ENCODE peak calls at places on chromosome 10, in five cellular contexts. One of them, this sample, is unnamed.

GRCh38 chr10:43208147-43209063 is 58.5 kb downstream of the RASGEF1A start:
- DNase-seq in cardiac muscle cell: no peak
- DNase-seq in IMR-90: no peak
- DNase-seq in AG04450: no peak
- DNase-seq in sigmoid colon: peak; percentile 60
- DNase-seq in this sample: no peak

GRCh38 chr10:14486777-14487510 is 156.2 kb upstream of the FRMD4A start:
- DNase-seq in cardiac muscle cell: no peak
- DNase-seq in IMR-90: peak; percentile 94
- DNase-seq in AG04450: peak; percentile 80
- DNase-seq in sigmoid colon: no peak
- DNase-seq in this sample: no peak

GRCh38 chr10:29326886-29327789 is 38.3 kb downstream of the LYZL1 start:
- DNase-seq in cardiac muscle cell: no peak
- DNase-seq in IMR-90: no peak
- DNase-seq in AG04450: no peak
- DNase-seq in sigmoid colon: no peak
- DNase-seq in this sample: no peak

GRCh38 chr10:34528320-34528719 is 286.8 kb downstream of the PARD3 start:
- DNase-seq in cardiac muscle cell: no peak
- DNase-seq in IMR-90: peak; percentile 93
- DNase-seq in AG04450: peak; percentile 81
- DNase-seq in sigmoid colon: no peak
- DNase-seq in this sample: peak; percentile 98

GRCh38 chr10:13816195-13816926 is 229.6 kb downstream of the PRPF18 start:
- DNase-seq in cardiac muscle cell: no peak
- DNase-seq in IMR-90: peak; percentile 95
- DNase-seq in AG04450: peak; percentile 90
- DNase-seq in sigmoid colon: peak; percentile 86
- DNase-seq in this sample: peak; percentile 97

GRCh38 chr10:86218160-86218559 is 148.4 kb downstream of the GRID1 start:
- DNase-seq in cardiac muscle cell: no peak
- DNase-seq in IMR-90: no peak
- DNase-seq in AG04450: no peak
- DNase-seq in sigmoid colon: no peak
- DNase-seq in this sample: no peak

GRCh38 chr10:94747838-94748237 is 14.6 kb upstream of the CYP2C19 start:
- DNase-seq in cardiac muscle cell: no peak
- DNase-seq in IMR-90: no peak
- DNase-seq in AG04450: no peak
- DNase-seq in sigmoid colon: no peak
- DNase-seq in this sample: no peak

GRCh38 chr10:9198611-9199010 is 1144.1 kb downstream of the GATA3 start:
- DNase-seq in cardiac muscle cell: no peak
- DNase-seq in IMR-90: peak; percentile 80
- DNase-seq in AG04450: peak; percentile 62
- DNase-seq in sigmoid colon: no peak
- DNase-seq in this sample: no peak

GRCh38 chr10:132258423-132258822 is 49.3 kb downstream of the STK32C start:
- DNase-seq in cardiac muscle cell: no peak
- DNase-seq in IMR-90: no peak
- DNase-seq in AG04450: no peak
- DNase-seq in sigmoid colon: no peak
- DNase-seq in this sample: no peak

GRCh38 chr10:53230651-53231050 is 458.1 kb upstream of the MBL2 start:
- DNase-seq in cardiac muscle cell: no peak
- DNase-seq in IMR-90: no peak
- DNase-seq in AG04450: no peak
- DNase-seq in sigmoid colon: no peak
- DNase-seq in this sample: no peak

GRCh38 chr10:114743552-114744231 is 77.9 kb upstream of the FHIP2A start:
- DNase-seq in cardiac muscle cell: no peak
- DNase-seq in IMR-90: no peak
- DNase-seq in AG04450: no peak
- DNase-seq in sigmoid colon: no peak
- DNase-seq in this sample: no peak

GRCh38 chr10:75540357-75541335 is 109.2 kb downstream of the LRMDA start:
- DNase-seq in cardiac muscle cell: no peak
- DNase-seq in IMR-90: no peak
- DNase-seq in AG04450: no peak
- DNase-seq in sigmoid colon: no peak
- DNase-seq in this sample: no peak
- TF ChIP-seq CTCF in cardiac muscle cell: no peak
- TF ChIP-seq CTCF in IMR-90: no peak
- TF ChIP-seq CTCF in AG04450: no peak
- TF ChIP-seq CTCF in sigmoid colon: no peak
- TF ChIP-seq CTCF in this sample: no peak

DNA sequence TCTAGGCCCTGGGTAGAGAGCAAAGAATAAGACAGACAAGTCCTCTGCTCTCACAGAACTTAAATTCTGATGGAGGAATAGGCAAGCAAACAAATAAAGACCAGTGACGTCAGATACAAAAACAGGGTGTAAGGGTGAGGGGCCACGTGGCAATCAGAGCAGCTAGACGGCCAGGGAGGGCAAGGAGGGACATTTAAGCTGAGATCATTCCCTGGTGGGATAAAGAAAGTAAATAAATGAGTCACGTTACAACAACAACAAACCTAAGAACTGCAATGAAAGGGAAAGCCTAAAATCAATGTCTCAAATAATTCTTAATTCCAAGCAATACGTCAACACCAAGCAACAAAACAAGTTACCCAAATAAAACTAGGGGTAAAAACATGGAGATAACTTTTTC is 21.8 kb downstream of the STN1 start:
- DNase-seq in cardiac muscle cell: no peak
- DNase-seq in IMR-90: peak; percentile 46
- DNase-seq in AG04450: no peak
- DNase-seq in sigmoid colon: no peak
- DNase-seq in this sample: no peak
- H3K4me3 ChIP-seq in cardiac muscle cell: no peak overlapping the region
- H3K4me3 ChIP-seq in IMR-90: no peak overlapping the region
- H3K4me3 ChIP-seq in AG04450: no peak overlapping the region
- H3K4me3 ChIP-seq in sigmoid colon: no peak overlapping the region
- H3K4me3 ChIP-seq in this sample: no peak overlapping the region

GRCh38 chr10:82377608-82378007 is 502.6 kb downstream of the NRG3 start:
- DNase-seq in cardiac muscle cell: peak; percentile 10
- DNase-seq in IMR-90: no peak
- DNase-seq in AG04450: no peak
- DNase-seq in sigmoid colon: no peak
- DNase-seq in this sample: no peak
- TF ChIP-seq CTCF in cardiac muscle cell: peak; percentile 35
- TF ChIP-seq CTCF in IMR-90: no peak
- TF ChIP-seq CTCF in AG04450: no peak
- TF ChIP-seq CTCF in sigmoid colon: no peak
- TF ChIP-seq CTCF in this sample: no peak

GRCh38 chr10:120614685-120615084 is 157.7 kb downstream of the PLPP4 start:
- DNase-seq in cardiac muscle cell: no peak
- DNase-seq in IMR-90: no peak
- DNase-seq in AG04450: no peak
- DNase-seq in sigmoid colon: no peak
- DNase-seq in this sample: no peak
- H3K4me3 ChIP-seq in cardiac muscle cell: no peak overlapping the region
- H3K4me3 ChIP-seq in IMR-90: no peak overlapping the region
- H3K4me3 ChIP-seq in AG04450: no peak overlapping the region
- H3K4me3 ChIP-seq in sigmoid colon: no peak overlapping the region
- H3K4me3 ChIP-seq in this sample: no peak overlapping the region

GRCh38 chr10:99798920-99799319 is 16.5 kb downstream of the ABCC2 start:
- DNase-seq in cardiac muscle cell: no peak
- DNase-seq in IMR-90: no peak
- DNase-seq in AG04450: no peak
- DNase-seq in sigmoid colon: no peak
- DNase-seq in this sample: no peak

GRCh38 chr10:99796928-99797327 is 14.5 kb downstream of the ABCC2 start:
- DNase-seq in cardiac muscle cell: no peak
- DNase-seq in IMR-90: no peak
- DNase-seq in AG04450: no peak
- DNase-seq in sigmoid colon: no peak
- DNase-seq in this sample: no peak

GRCh38 chr10:99798031-99798430 is 15.6 kb downstream of the ABCC2 start:
- DNase-seq in cardiac muscle cell: no peak
- DNase-seq in IMR-90: no peak
- DNase-seq in AG04450: no peak
- DNase-seq in sigmoid colon: no peak
- DNase-seq in this sample: no peak

GRCh38 chr10:99804471-99804870 is 22.0 kb downstream of the ABCC2 start:
- DNase-seq in cardiac muscle cell: no peak
- DNase-seq in IMR-90: no peak
- DNase-seq in AG04450: no peak
- DNase-seq in sigmoid colon: no peak
- DNase-seq in this sample: no peak

DNA sequence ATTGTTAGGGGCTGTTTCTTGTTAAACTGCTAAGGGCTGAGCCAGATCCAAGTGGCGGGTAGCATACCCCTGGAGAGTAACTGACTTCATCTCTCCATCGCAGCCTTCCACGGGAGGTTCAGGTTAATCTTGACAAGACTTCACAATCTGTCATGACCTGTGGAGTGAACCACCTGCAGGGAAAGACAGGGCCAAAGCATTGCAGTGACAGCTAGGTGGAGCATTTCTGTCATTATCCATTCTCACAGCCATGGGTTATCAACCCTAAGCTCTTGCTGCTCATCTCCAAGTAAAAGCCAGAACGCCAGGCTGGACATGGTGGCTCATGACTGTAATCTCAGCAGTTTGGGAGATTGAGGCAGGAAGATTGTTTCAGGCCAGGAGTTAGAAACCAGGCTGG is 17.2 kb downstream of the ABCC2 start:
- DNase-seq in cardiac muscle cell: no peak
- DNase-seq in IMR-90: no peak
- DNase-seq in AG04450: no peak
- DNase-seq in sigmoid colon: no peak
- DNase-seq in this sample: no peak
- TF ChIP-seq CTCF in cardiac muscle cell: no peak
- TF ChIP-seq CTCF in IMR-90: no peak
- TF ChIP-seq CTCF in AG04450: no peak
- TF ChIP-seq CTCF in sigmoid colon: no peak
- TF ChIP-seq CTCF in this sample: no peak

DNA sequence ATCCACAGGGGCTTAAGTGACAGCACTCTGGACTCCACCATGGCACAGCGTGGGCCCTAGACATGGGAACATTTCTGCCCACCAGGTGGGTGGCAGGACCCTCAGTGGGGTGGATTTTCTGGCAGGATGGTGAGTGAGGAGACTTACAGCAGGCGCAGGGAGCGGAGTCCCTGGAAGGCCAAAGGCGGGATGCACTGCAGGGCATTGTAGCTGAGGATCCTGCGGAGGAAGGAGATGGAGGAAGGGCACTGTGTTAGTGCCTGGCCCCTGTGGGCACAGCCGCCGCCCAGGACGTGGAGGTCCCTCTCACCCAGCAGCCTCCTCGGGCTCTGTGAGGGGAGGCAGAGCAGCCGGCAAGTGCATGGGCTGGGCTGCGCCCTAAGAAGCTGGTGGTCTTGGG is 154.3 kb downstream of the SLIT1 start:
- DNase-seq in cardiac muscle cell: no peak
- DNase-seq in IMR-90: no peak
- DNase-seq in AG04450: no peak
- DNase-seq in sigmoid colon: no peak
- DNase-seq in this sample: no peak
- H3K4me3 ChIP-seq in cardiac muscle cell: no peak overlapping the region
- H3K4me3 ChIP-seq in IMR-90: no peak overlapping the region
- H3K4me3 ChIP-seq in AG04450: no peak overlapping the region
- H3K4me3 ChIP-seq in sigmoid colon: no peak overlapping the region
- H3K4me3 ChIP-seq in this sample: no peak overlapping the region

DNA sequence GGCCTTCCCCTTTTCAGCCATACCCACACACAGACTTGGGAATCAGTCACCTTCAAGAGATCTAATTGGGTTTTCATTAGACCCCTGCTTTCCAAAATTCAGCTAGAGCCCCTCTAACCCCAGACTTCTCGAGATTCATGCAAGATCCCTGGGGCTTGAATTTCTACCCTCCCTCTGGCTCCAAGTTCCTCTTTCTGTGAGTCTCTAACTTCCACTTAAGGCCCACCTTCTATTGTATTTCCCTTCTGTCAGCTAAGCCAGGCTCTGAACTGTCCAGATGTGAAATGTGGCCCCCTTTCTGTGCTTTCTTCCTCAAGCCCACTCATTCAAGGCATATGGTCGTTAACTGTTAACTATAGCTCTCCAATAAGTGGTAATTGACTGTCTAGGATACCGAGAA is 132.2 kb downstream of the ZNF365 start:
- DNase-seq in cardiac muscle cell: no peak
- DNase-seq in IMR-90: no peak
- DNase-seq in AG04450: no peak
- DNase-seq in sigmoid colon: no peak
- DNase-seq in this sample: no peak
- TF ChIP-seq CTCF in cardiac muscle cell: no peak
- TF ChIP-seq CTCF in IMR-90: no peak
- TF ChIP-seq CTCF in AG04450: no peak
- TF ChIP-seq CTCF in sigmoid colon: no peak
- TF ChIP-seq CTCF in this sample: no peak

GRCh38 chr10:107163086-107163880 is 1.2 kb downstream of the SORCS1 start:
- DNase-seq in cardiac muscle cell: peak; percentile 55
- DNase-seq in IMR-90: no peak
- DNase-seq in AG04450: no peak
- DNase-seq in sigmoid colon: peak; percentile 75
- DNase-seq in this sample: no peak
- H3K4me3 ChIP-seq in cardiac muscle cell: peak overlapping the region; percentile 60
- H3K4me3 ChIP-seq in IMR-90: no peak overlapping the region
- H3K4me3 ChIP-seq in AG04450: no peak overlapping the region
- H3K4me3 ChIP-seq in sigmoid colon: peak overlapping the region; percentile 45
- H3K4me3 ChIP-seq in this sample: no peak overlapping the region

GRCh38 chr10:104299031-104299904 is 30.3 kb downstream of the GSTO2 start:
- DNase-seq in cardiac muscle cell: no peak
- DNase-seq in IMR-90: peak; percentile 94
- DNase-seq in AG04450: no peak
- DNase-seq in sigmoid colon: no peak
- DNase-seq in this sample: no peak

GRCh38 chr10:104297697-104298660 is 29.0 kb downstream of the GSTO2 start:
- DNase-seq in cardiac muscle cell: peak; percentile 61
- DNase-seq in IMR-90: peak; percentile 89
- DNase-seq in AG04450: no peak
- DNase-seq in sigmoid colon: no peak
- DNase-seq in this sample: peak; percentile 91

GRCh38 chr10:104301907-104302690 is 33.1 kb downstream of the GSTO2 start:
- DNase-seq in cardiac muscle cell: no peak
- DNase-seq in IMR-90: peak; percentile 40
- DNase-seq in AG04450: no peak
- DNase-seq in sigmoid colon: no peak
- DNase-seq in this sample: no peak

GRCh38 chr10:104300002-104300735 is 31.2 kb downstream of the GSTO2 start:
- DNase-seq in cardiac muscle cell: no peak
- DNase-seq in IMR-90: peak; percentile 100
- DNase-seq in AG04450: peak; percentile 94
- DNase-seq in sigmoid colon: peak; percentile 88
- DNase-seq in this sample: peak; percentile 96

DNA sequence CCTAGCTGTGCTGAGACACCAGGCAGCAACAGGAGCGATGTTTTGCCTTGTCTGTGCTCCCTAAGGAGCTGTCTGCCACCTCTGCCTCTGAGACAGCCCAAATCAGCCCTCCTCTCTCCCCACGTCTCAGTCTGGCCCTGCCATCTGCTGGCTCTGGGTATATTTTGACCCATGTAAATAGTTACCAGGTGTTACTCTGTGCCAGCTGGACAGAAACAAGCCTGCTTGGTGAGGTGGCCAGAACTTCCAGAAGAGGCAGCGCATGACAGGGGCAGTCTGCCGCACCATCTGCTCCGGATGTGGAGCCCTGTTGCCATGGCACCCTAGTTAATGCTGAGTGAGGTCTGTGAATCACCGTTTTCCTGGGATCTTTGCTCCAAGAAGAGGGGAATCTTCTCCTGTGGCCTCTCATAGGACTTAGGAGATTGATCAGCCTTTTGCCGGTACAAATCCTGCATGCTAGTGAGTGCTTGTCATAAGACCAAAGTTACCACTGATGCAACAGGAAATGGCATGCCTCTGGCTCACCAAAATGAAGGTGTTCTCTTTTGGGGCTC is 31.8 kb downstream of the GSTO2 start:
- DNase-seq in cardiac muscle cell: no peak
- DNase-seq in IMR-90: peak; percentile 99
- DNase-seq in AG04450: peak; percentile 93
- DNase-seq in sigmoid colon: peak; percentile 91
- DNase-seq in this sample: peak; percentile 86
- TF ChIP-seq CTCF in cardiac muscle cell: no peak
- TF ChIP-seq CTCF in IMR-90: peak; percentile 29
- TF ChIP-seq CTCF in AG04450: no peak
- TF ChIP-seq CTCF in sigmoid colon: no peak
- TF ChIP-seq CTCF in this sample: no peak

This sample was measured in astrocyte of the cerebellum.